ENCODE peak calls at places on chromosomes 3 and 15, in six cellular contexts. G is RWPE1, O is Right ventricle myocardium superior, Q is NCI-H1048, S is T-helper 9 cell, P is adipocyte. U is an unnamed sample.

GRCh38 chr3:73007992-73008712 is 11.5 kb downstream of the PPP4R2 start:
- DNase-seq in G (no peak), O (no peak), Q (no peak), S (no peak), P (no peak), U (no peak)

GRCh38 chr15:45399381-45400212 is 21.3 kb upstream of the GATM start:
- DNase-seq in G (peak), O (no peak), Q (peak), S (no peak), P (peak), U (no peak)

GRCh38 chr3:61518590-61518989 is 42.8 kb upstream of the PTPRG start:
- DNase-seq in G (no peak), O (no peak), Q (no peak), S (no peak), P (no peak), U (no peak)

GRCh38 chr3:11459147-11459837 is 184.4 kb downstream of the VGLL4 start:
- DNase-seq in G (no peak), O (no peak), Q (no peak), S (no peak), P (peak), U (no peak)

GRCh38 chr3:186839874-186840641 is 2.5 kb upstream of the ADIPOQ start:
- DNase-seq in G (no peak), O (no peak), Q (no peak), S (no peak), P (peak), U (no peak)

GRCh38 chr3:150275946-150276345 is 132.2 kb upstream of the TSC22D2 start:
- DNase-seq in G (no peak), O (no peak), Q (no peak), S (no peak), P (peak), U (no peak)

GRCh38 chr3:153958635-153959320 is 162.4 kb upstream of the ARHGEF26 start:
- DNase-seq in G (no peak), O (no peak), Q (no peak), S (no peak), P (peak), U (no peak)

GRCh38 chr3:134511500-134511899 is 25.6 kb downstream of the CEP63 start:
- DNase-seq in G (no peak), O (no peak), Q (no peak), S (no peak), P (no peak), U (no peak)

GRCh38 chr15:56984681-56985515 is 66.5 kb downstream of the TCF12 start:
- DNase-seq in G (no peak), O (no peak), Q (no peak), S (no peak), P (peak), U (no peak)

GRCh38 chr3:31004025-31004678 is 109.7 kb upstream of the GADL1 start:
- DNase-seq in G (no peak), O (no peak), Q (no peak), S (no peak), P (peak), U (no peak)

GRCh38 chr3:188531210-188531609 is 377.3 kb downstream of the LPP start:
- DNase-seq in G (peak), O (no peak), Q (no peak), S (no peak), P (peak), U (no peak)

GRCh38 chr3:146594843-146595482 is 10.2 kb downstream of the PLSCR5 start:
- DNase-seq in G (no peak), O (no peak), Q (no peak), S (no peak), P (peak), U (no peak)

GRCh38 chr3:78204977-78205376 is 1165.1 kb downstream of the ROBO2 start:
- DNase-seq in G (peak), O (no peak), Q (no peak), S (no peak), P (peak), U (no peak)

GRCh38 chr3:176765491-176765890 is 431.8 kb downstream of the TBL1XR1 start:
- DNase-seq in G (no peak), O (no peak), Q (no peak), S (no peak), P (peak), U (no peak)

GRCh38 chr15:74040115-74040850 is 42.1 kb downstream of the GOLGA6A start:
- DNase-seq in G (no peak), O (no peak), Q (no peak), S (no peak), P (peak), U (no peak)

GRCh38 chr15:92906038-92906437 is 5.9 kb downstream of the CHD2 start:
- DNase-seq in G (no peak), O (no peak), Q (no peak), S (no peak), P (no peak), U (no peak)

GRCh38 chr3:52054689-52055511 is 1.5 kb downstream of the DUSP7 start:
- DNase-seq in G (no peak), O (no peak), Q (no peak), S (peak), P (peak), U (no peak)

U was measured in effector memory CD8-positive, alpha-beta T cell.